ENCODE peak calls at places on chromosome 1, in nine cellular contexts. W is neural progenitor cell, G is A673, D is body of pancreas, X is tibial artery, N is IMR-90, S is psoas muscle, C is heart right ventricle, R is neuronal stem cell. K is an unnamed sample.
A peak's percentile ranks its signal among the peaks of the same experiment; 100 is the strongest.

GRCh38 chr1:25813071-25813733 is 6.6 kb upstream of the MTFR1L start:
- DNase-seq in W (no peak), G (no peak), D (no peak), X (no peak), N (no peak), S (no peak), C (no peak), R (no peak), K (no peak)

GRCh38 chr1:198907423-198907746 is 268.5 kb downstream of the PTPRC start:
- DNase-seq in W (no peak), G (no peak), D (no peak), X (no peak), N (no peak), S (no peak), C (no peak), R (no peak), K (no peak)

GRCh38 chr1:150567341-150567716 is 12.1 kb downstream of the MCL1 start:
- DNase-seq in W (no peak), G (no peak), D (no peak), X (no peak), N (peak; percentile 40), S (peak; percentile 58), C (no peak), R (no peak), K (no peak)

GRCh38 chr1:109265741-109266330 is 16.5 kb downstream of the CELSR2 start:
- DNase-seq in W (no peak), G (no peak), D (no peak), X (no peak), N (no peak), S (peak; percentile 41), C (no peak), R (no peak), K (no peak)

GRCh38 chr1:221634606-221635005 is 107.3 kb downstream of the DUSP10 start:
- DNase-seq in W (no peak), G (no peak), D (no peak), X (no peak), N (peak; percentile 33), S (no peak), C (no peak), R (no peak), K (no peak)

GRCh38 chr1:156912861-156913808 is 7.3 kb upstream of the LRRC71 start:
- DNase-seq in W (no peak), G (no peak), D (no peak), X (no peak), N (no peak), S (peak; percentile 64), C (no peak), R (no peak), K (no peak)

GRCh38 chr1:10873189-10873588 is 76.7 kb upstream of the CASZ1 start:
- DNase-seq in W (no peak), G (peak; percentile 35), D (no peak), X (no peak), N (no peak), S (no peak), C (no peak), R (no peak), K (no peak)

GRCh38 chr1:16243936-16244649 is 7.1 kb upstream of the CPLANE2 start:
- DNase-seq in W (peak; percentile 87), G (peak; percentile 88), D (peak; percentile 91), X (peak; percentile 90), N (peak; percentile 81), S (peak; percentile 83), C (peak; percentile 76), R (peak; percentile 80), K (peak; percentile 73)

GRCh38 chr1:109204484-109204883 is 9.2 kb upstream of the SARS1 start:
- DNase-seq in W (no peak), G (no peak), D (no peak), X (no peak), N (no peak), S (no peak), C (no peak), R (no peak), K (no peak)

GRCh38 chr1:21547876-21548275 is 38.7 kb downstream of the ALPL start:
- DNase-seq in W (no peak), G (no peak), D (no peak), X (no peak), N (no peak), S (no peak), C (no peak), R (no peak), K (no peak)

GRCh38 chr1:119475866-119476439 is 31.1 kb upstream of the HSD3B1 start:
- DNase-seq in W (peak; percentile 77), G (peak; percentile 56), D (peak; percentile 70), X (no peak), N (peak; percentile 21), S (no peak), C (no peak), R (peak; percentile 37), K (peak; percentile 74)

GRCh38 chr1:61914823-61915482 is 172.7 kb downstream of the PATJ start:
- DNase-seq in W (peak; percentile 15), G (no peak), D (no peak), X (no peak), N (no peak), S (no peak), C (no peak), R (peak; percentile 11), K (no peak)

DNA sequence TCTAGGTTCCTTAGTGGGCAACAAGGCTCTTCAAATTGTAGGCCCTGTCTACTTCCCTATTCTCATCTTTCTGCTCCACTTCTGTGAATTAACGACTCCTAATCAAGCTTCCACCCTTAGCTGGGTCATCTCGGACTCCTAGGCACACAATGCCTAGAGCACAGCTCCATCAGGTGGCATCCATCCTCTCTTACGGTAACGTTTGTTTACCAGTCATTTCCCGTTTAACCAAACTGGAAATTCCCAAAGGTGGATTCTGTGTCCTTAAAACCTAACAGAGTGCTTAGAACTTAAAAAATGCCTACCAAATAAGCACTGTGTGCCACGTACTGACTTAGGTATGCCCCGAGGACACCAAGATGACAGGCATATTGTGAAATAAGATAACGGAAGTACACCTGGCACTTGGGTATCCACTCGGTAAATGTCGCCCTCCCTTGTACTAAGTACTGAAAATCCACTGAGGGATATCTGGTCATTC is 1.5 kb downstream of the PARP1 start:
- DNase-seq in W (peak; percentile 6), G (no peak), D (no peak), X (no peak), N (peak; percentile 41), S (no peak), C (no peak), R (no peak), K (peak; percentile 83)
- H3K4me1 ChIP-seq in W (peaks cover 39% of the 10 kb centered on the region), G (peaks cover 39% of the 10 kb centered on the region), D (peaks cover 49% of the 10 kb centered on the region), X (peaks cover 37% of the 10 kb centered on the region), N (peaks cover 21% of the 10 kb centered on the region), S (peaks cover 45% of the 10 kb centered on the region), C (peaks cover 57% of the 10 kb centered on the region), R (peaks cover 20% of the 10 kb centered on the region), K (peaks cover 33% of the 10 kb centered on the region)

GRCh38 chr1:9852410-9853301 is 28.9 kb upstream of the CLSTN1 start:
- DNase-seq in W (no peak), G (peak; percentile 59), D (no peak), X (no peak), N (peak; percentile 59), S (no peak), C (no peak), R (no peak), K (no peak)
- H3K4me1 ChIP-seq in W (peaks cover 18% of the 10 kb centered on the region), G (peaks cover 17% of the 10 kb centered on the region), D (no peaks in the 10 kb centered on the region), X (no peaks in the 10 kb centered on the region), N (no peaks in the 10 kb centered on the region), S (no peaks in the 10 kb centered on the region), C (peaks cover 13% of the 10 kb centered on the region), R (no peaks in the 10 kb centered on the region), K (no peaks in the 10 kb centered on the region)

GRCh38 chr1:212271823-212272498 is 13.2 kb upstream of the PPP2R5A start:
- DNase-seq in W (no peak), G (no peak), D (no peak), X (no peak), N (no peak), S (no peak), C (peak; percentile 33), R (no peak), K (no peak)
- H3K4me1 ChIP-seq in W (peaks cover 18% of the 10 kb centered on the region), G (no peaks in the 10 kb centered on the region), D (peaks cover 23% of the 10 kb centered on the region), X (no peaks in the 10 kb centered on the region), N (peaks cover 3% of the 10 kb centered on the region), S (no peaks in the 10 kb centered on the region), C (peaks cover 12% of the 10 kb centered on the region), R (peaks cover 5% of the 10 kb centered on the region), K (no peaks in the 10 kb centered on the region)

GRCh38 chr1:32215629-32216505 is 6.3 kb downstream of the TMEM234 start:
- DNase-seq in W (peak; percentile 83), G (peak; percentile 76), D (peak; percentile 72), X (no peak), N (peak; percentile 66), S (peak; percentile 68), C (peak; percentile 58), R (no peak), K (no peak)

GRCh38 chr1:32221980-32222751 is at the start of the genes EIF3I and TMEM234:
- DNase-seq in W (peak; percentile 97), G (peak; percentile 95), D (peak; percentile 92), X (peak; percentile 95), N (peak; percentile 91), S (peak; percentile 95), C (peak; percentile 95), R (peak; percentile 90), K (peak; percentile 88)

GRCh38 chr1:32221581-32221979 is 573 bp downstream of the TMEM234 start:
- DNase-seq in W (no peak), G (no peak), D (no peak), X (no peak), N (no peak), S (no peak), C (no peak), R (no peak), K (no peak)

GRCh38 chr1:32220746-32221580 is 1.2 kb downstream of the TMEM234 start:
- DNase-seq in W (no peak), G (no peak), D (no peak), X (no peak), N (no peak), S (no peak), C (no peak), R (no peak), K (no peak)

DNA sequence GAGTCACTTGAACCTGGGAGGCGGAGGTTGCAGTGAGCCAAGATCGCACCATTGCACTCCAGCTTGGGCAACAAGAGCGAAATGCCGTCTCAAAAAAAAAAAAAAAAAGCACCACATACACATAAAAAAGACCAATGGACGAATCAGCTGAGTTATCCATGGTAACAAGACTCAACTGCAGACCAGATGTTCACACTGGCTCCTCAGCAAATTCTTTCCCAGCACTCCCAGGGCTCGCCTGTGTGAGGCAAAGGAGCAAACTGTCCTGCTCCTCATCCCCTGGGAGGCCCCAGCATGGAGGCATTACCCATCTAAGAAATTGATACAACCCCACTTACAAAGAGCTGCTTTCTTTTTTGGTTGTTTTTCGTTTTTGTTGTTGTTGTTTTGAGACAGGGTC is 3.1 kb downstream of the TMEM234 start:
- DNase-seq in W (no peak), G (no peak), D (no peak), X (no peak), N (peak; percentile 48), S (no peak), C (no peak), R (no peak), K (no peak)
- H3K4me1 ChIP-seq in W (peaks cover 14% of the 10 kb centered on the region), G (peaks cover 17% of the 10 kb centered on the region), D (peaks cover 28% of the 10 kb centered on the region), X (peaks cover 29% of the 10 kb centered on the region), N (peaks cover 12% of the 10 kb centered on the region), S (peaks cover 22% of the 10 kb centered on the region), C (peaks cover 42% of the 10 kb centered on the region), R (peaks cover 15% of the 10 kb centered on the region), K (peaks cover 25% of the 10 kb centered on the region)

K was measured in PC-9.